ENCODE peak calls at places on chromosomes 6 and 20, in four cellular contexts. H, E, F and L are unnamed samples.

GRCh38 chr6:17165383-17165782 is 63.5 kb downstream of the STMND1 start:
- DNase-seq in H (no peak), F (no peak), E (no peak), L (no peak)

GRCh38 chr20:43420192-43420591 is 37.5 kb upstream of the SRSF6 start:
- DNase-seq in H (no peak), F (no peak), E (no peak), L (no peak)

GRCh38 chr20:51985013-51985415 is 182.7 kb upstream of the SALL4 start:
- DNase-seq in E (peak), H (peak), F (peak), L (peak)

GRCh38 chr6:26311012-26311384 is 54.0 kb upstream of the BTN3A2 start:
- DNase-seq in E (no peak), F (peak), H (peak), L (peak)

GRCh38 chr6:33347816-33348215 is 30.3 kb upstream of the ZBTB22 start:
- DNase-seq in E (no peak), F (no peak), H (no peak), L (no peak)

GRCh38 chr6:83838727-83839126 is 14.4 kb upstream of the RIPPLY2 start:
- DNase-seq in F (peak), H (peak), E (no peak), L (no peak)

GRCh38 chr20:33459599-33459998 is 16.0 kb upstream of the SNTA1 start:
- DNase-seq in E (no peak), F (no peak), H (no peak), L (no peak)

GRCh38 chr6:41894366-41895299 is 542 bp downstream of the USP49 start:
- DNase-seq in F (peak), E (no peak), H (peak), L (no peak)

GRCh38 chr20:7775072-7775471 is 165.2 kb downstream of the HAO1 start:
- DNase-seq in E (no peak), F (no peak), H (no peak), L (no peak)

GRCh38 chr6:26204332-26205160 is 117.3 kb downstream of the HFE start:
- DNase-seq in E (peak), H (peak), F (peak), L (peak)

GRCh38 chr20:57650756-57651483 is 30.7 kb upstream of the ZBP1 start:
- DNase-seq in H (no peak), E (no peak), F (no peak), L (no peak)

GRCh38 chr6:144320746-144321145 is 35.6 kb downstream of the UTRN start:
- DNase-seq in F (no peak), E (no peak), H (no peak), L (no peak)

GRCh38 chr6:3625161-3625979 is 126.1 kb downstream of the PXDC1 start:
- DNase-seq in F (no peak), E (no peak), H (no peak), L (no peak)

GRCh38 chr6:56863366-56863765 is 91.5 kb upstream of the BEND6 start:
- DNase-seq in H (peak), E (no peak), F (peak), L (peak)

GRCh38 chr6:112307707-112308106 is 39.4 kb upstream of the RFPL4B start:
- DNase-seq in E (no peak), H (no peak), F (no peak), L (no peak)

GRCh38 chr20:35135867-35136586 is 11.1 kb downstream of the EDEM2 start:
- DNase-seq in F (peak), H (no peak), E (peak), L (no peak)

GRCh38 chr20:38806855-38807655 is 1.6 kb downstream of the PPP1R16B start:
- DNase-seq in H (no peak), F (no peak), E (no peak), L (no peak)

GRCh38 chr6:33053230-33053629 is 20.2 kb downstream of the HLA-DPA1 start:
- DNase-seq in F (no peak), E (no peak), H (no peak), L (peak)

GRCh38 chr6:27031302-27031701 is 216.2 kb upstream of the PRSS16 start:
- DNase-seq in E (no peak), H (peak), F (peak), L (peak)

GRCh38 chr6:155448823-155449789 is 6.5 kb downstream of the NOX3 start:
- DNase-seq in F (no peak), H (no peak), E (no peak), L (no peak)

GRCh38 chr20:8394308-8394945 is 262.4 kb downstream of the PLCB1 start:
- DNase-seq in E (no peak), F (peak), H (peak), L (peak)

GRCh38 chr6:142429195-142429594 is 127.4 kb downstream of the ADGRG6 start:
- DNase-seq in H (peak), E (no peak), F (peak), L (no peak)

GRCh38 chr6:107491059-107491609 is 1.2 kb downstream of the SOBP start:
- DNase-seq in E (no peak), H (no peak), F (peak), L (no peak)

GRCh38 chr20:8667306-8667705 is 401.6 kb upstream of the PLCB4 start:
- DNase-seq in E (no peak), H (no peak), F (no peak), L (no peak)